ENCODE peak calls at places on chromosome 5, in six cellular contexts. One of them, this sample, is unnamed.

GRCh38 chr5:122699226-122699625 is 75.7 kb upstream of the SNX2 start:
- DNase-seq in GM19239: no peak
- DNase-seq in activated CD8-positive, alpha-beta memory T cell treated with anti-CD3 and anti-CD28 coated beads for 4 hours: no peak
- DNase-seq in mucosa of descending colon: no peak
- DNase-seq in glutamatergic neuron: no peak
- DNase-seq in stimulated activated CD4-positive, alpha-beta T cell treated with anti-CD3 and anti-CD28 coated beads, Interleukin-2, amount 100 ng/mL, for 48 hours: no peak
- DNase-seq in this sample: no peak

GRCh38 chr5:20554001-20554400 is 566.0 kb upstream of the CDH18 start:
- DNase-seq in glutamatergic neuron: no peak
- DNase-seq in GM19239: no peak
- DNase-seq in activated CD8-positive, alpha-beta memory T cell treated with anti-CD3 and anti-CD28 coated beads for 4 hours: no peak
- DNase-seq in mucosa of descending colon: no peak
- DNase-seq in stimulated activated CD4-positive, alpha-beta T cell treated with anti-CD3 and anti-CD28 coated beads, Interleukin-2, amount 100 ng/mL, for 48 hours: no peak
- DNase-seq in this sample: no peak

GRCh38 chr5:88393721-88394530 is 125.3 kb upstream of the TMEM161B start:
- DNase-seq in stimulated activated CD4-positive, alpha-beta T cell treated with anti-CD3 and anti-CD28 coated beads, Interleukin-2, amount 100 ng/mL, for 48 hours: no peak
- DNase-seq in activated CD8-positive, alpha-beta memory T cell treated with anti-CD3 and anti-CD28 coated beads for 4 hours: no peak
- DNase-seq in mucosa of descending colon: no peak
- DNase-seq in glutamatergic neuron: no peak
- DNase-seq in GM19239: no peak
- DNase-seq in this sample: no peak

GRCh38 chr5:179258001-179258921 is 87.0 kb downstream of the ADAMTS2 start:
- DNase-seq in glutamatergic neuron: peak; percentile 9
- DNase-seq in activated CD8-positive, alpha-beta memory T cell treated with anti-CD3 and anti-CD28 coated beads for 4 hours: no peak
- DNase-seq in stimulated activated CD4-positive, alpha-beta T cell treated with anti-CD3 and anti-CD28 coated beads, Interleukin-2, amount 100 ng/mL, for 48 hours: no peak
- DNase-seq in GM19239: no peak
- DNase-seq in mucosa of descending colon: no peak
- DNase-seq in this sample: peak; percentile 65

GRCh38 chr5:10746711-10747110 is 14.3 kb downstream of the DAP start:
- DNase-seq in glutamatergic neuron: no peak
- DNase-seq in activated CD8-positive, alpha-beta memory T cell treated with anti-CD3 and anti-CD28 coated beads for 4 hours: no peak
- DNase-seq in mucosa of descending colon: peak; percentile 49
- DNase-seq in stimulated activated CD4-positive, alpha-beta T cell treated with anti-CD3 and anti-CD28 coated beads, Interleukin-2, amount 100 ng/mL, for 48 hours: no peak
- DNase-seq in GM19239: no peak
- DNase-seq in this sample: no peak

GRCh38 chr5:72633649-72634048 is 126.4 kb upstream of the ZNF366 start:
- DNase-seq in activated CD8-positive, alpha-beta memory T cell treated with anti-CD3 and anti-CD28 coated beads for 4 hours: no peak
- DNase-seq in stimulated activated CD4-positive, alpha-beta T cell treated with anti-CD3 and anti-CD28 coated beads, Interleukin-2, amount 100 ng/mL, for 48 hours: no peak
- DNase-seq in glutamatergic neuron: no peak
- DNase-seq in mucosa of descending colon: no peak
- DNase-seq in GM19239: no peak
- DNase-seq in this sample: no peak

GRCh38 chr5:38776494-38776893 is 69.3 kb upstream of the OSMR start:
- DNase-seq in stimulated activated CD4-positive, alpha-beta T cell treated with anti-CD3 and anti-CD28 coated beads, Interleukin-2, amount 100 ng/mL, for 48 hours: no peak
- DNase-seq in glutamatergic neuron: no peak
- DNase-seq in GM19239: no peak
- DNase-seq in activated CD8-positive, alpha-beta memory T cell treated with anti-CD3 and anti-CD28 coated beads for 4 hours: no peak
- DNase-seq in mucosa of descending colon: no peak
- DNase-seq in this sample: no peak

GRCh38 chr5:135308245-135308644 is 90.8 kb downstream of the MACROH2A1 start:
- DNase-seq in activated CD8-positive, alpha-beta memory T cell treated with anti-CD3 and anti-CD28 coated beads for 4 hours: no peak
- DNase-seq in glutamatergic neuron: no peak
- DNase-seq in GM19239: no peak
- DNase-seq in stimulated activated CD4-positive, alpha-beta T cell treated with anti-CD3 and anti-CD28 coated beads, Interleukin-2, amount 100 ng/mL, for 48 hours: no peak
- DNase-seq in mucosa of descending colon: no peak
- DNase-seq in this sample: no peak

GRCh38 chr5:40615586-40616193 is 64.0 kb upstream of the PTGER4 start:
- DNase-seq in GM19239: no peak
- DNase-seq in activated CD8-positive, alpha-beta memory T cell treated with anti-CD3 and anti-CD28 coated beads for 4 hours: no peak
- DNase-seq in glutamatergic neuron: no peak
- DNase-seq in mucosa of descending colon: no peak
- DNase-seq in stimulated activated CD4-positive, alpha-beta T cell treated with anti-CD3 and anti-CD28 coated beads, Interleukin-2, amount 100 ng/mL, for 48 hours: no peak
- DNase-seq in this sample: no peak

GRCh38 chr5:128435861-128436260 is 102.2 kb downstream of the FBN2 start:
- DNase-seq in stimulated activated CD4-positive, alpha-beta T cell treated with anti-CD3 and anti-CD28 coated beads, Interleukin-2, amount 100 ng/mL, for 48 hours: no peak
- DNase-seq in mucosa of descending colon: no peak
- DNase-seq in glutamatergic neuron: no peak
- DNase-seq in GM19239: no peak
- DNase-seq in activated CD8-positive, alpha-beta memory T cell treated with anti-CD3 and anti-CD28 coated beads for 4 hours: no peak
- DNase-seq in this sample: no peak

GRCh38 chr5:17180330-17180843 is 37.0 kb upstream of the BASP1 start:
- DNase-seq in stimulated activated CD4-positive, alpha-beta T cell treated with anti-CD3 and anti-CD28 coated beads, Interleukin-2, amount 100 ng/mL, for 48 hours: no peak
- DNase-seq in glutamatergic neuron: no peak
- DNase-seq in GM19239: no peak
- DNase-seq in mucosa of descending colon: no peak
- DNase-seq in activated CD8-positive, alpha-beta memory T cell treated with anti-CD3 and anti-CD28 coated beads for 4 hours: no peak
- DNase-seq in this sample: no peak

GRCh38 chr5:152097128-152097527 is 172.5 kb upstream of the GLRA1 start:
- DNase-seq in stimulated activated CD4-positive, alpha-beta T cell treated with anti-CD3 and anti-CD28 coated beads, Interleukin-2, amount 100 ng/mL, for 48 hours: no peak
- DNase-seq in glutamatergic neuron: no peak
- DNase-seq in mucosa of descending colon: no peak
- DNase-seq in activated CD8-positive, alpha-beta memory T cell treated with anti-CD3 and anti-CD28 coated beads for 4 hours: no peak
- DNase-seq in GM19239: no peak
- DNase-seq in this sample: no peak

GRCh38 chr5:125461641-125462072 is 715.2 kb upstream of the ZNF608 start:
- DNase-seq in glutamatergic neuron: no peak
- DNase-seq in stimulated activated CD4-positive, alpha-beta T cell treated with anti-CD3 and anti-CD28 coated beads, Interleukin-2, amount 100 ng/mL, for 48 hours: no peak
- DNase-seq in activated CD8-positive, alpha-beta memory T cell treated with anti-CD3 and anti-CD28 coated beads for 4 hours: no peak
- DNase-seq in GM19239: no peak
- DNase-seq in mucosa of descending colon: no peak
- DNase-seq in this sample: no peak

GRCh38 chr5:80254767-80255424 is 952 bp downstream of the SERINC5 start:
- DNase-seq in stimulated activated CD4-positive, alpha-beta T cell treated with anti-CD3 and anti-CD28 coated beads, Interleukin-2, amount 100 ng/mL, for 48 hours: no peak
- DNase-seq in glutamatergic neuron: no peak
- DNase-seq in GM19239: no peak
- DNase-seq in activated CD8-positive, alpha-beta memory T cell treated with anti-CD3 and anti-CD28 coated beads for 4 hours: no peak
- DNase-seq in mucosa of descending colon: no peak
- DNase-seq in this sample: no peak

GRCh38 chr5:113294341-113295110 is 140.3 kb downstream of the TSSK1B start:
- DNase-seq in activated CD8-positive, alpha-beta memory T cell treated with anti-CD3 and anti-CD28 coated beads for 4 hours: peak; percentile 45
- DNase-seq in glutamatergic neuron: peak; percentile 92
- DNase-seq in stimulated activated CD4-positive, alpha-beta T cell treated with anti-CD3 and anti-CD28 coated beads, Interleukin-2, amount 100 ng/mL, for 48 hours: peak; percentile 62
- DNase-seq in mucosa of descending colon: peak; percentile 83
- DNase-seq in GM19239: peak; percentile 80
- DNase-seq in this sample: peak; percentile 93

GRCh38 chr5:128036961-128037360 is 46.6 kb upstream of the SLC12A2 start:
- DNase-seq in GM19239: no peak
- DNase-seq in mucosa of descending colon: no peak
- DNase-seq in activated CD8-positive, alpha-beta memory T cell treated with anti-CD3 and anti-CD28 coated beads for 4 hours: no peak
- DNase-seq in glutamatergic neuron: no peak
- DNase-seq in stimulated activated CD4-positive, alpha-beta T cell treated with anti-CD3 and anti-CD28 coated beads, Interleukin-2, amount 100 ng/mL, for 48 hours: no peak
- DNase-seq in this sample: no peak

GRCh38 chr5:119418782-119419101 is 33.6 kb upstream of the HSD17B4 start:
- DNase-seq in mucosa of descending colon: no peak
- DNase-seq in activated CD8-positive, alpha-beta memory T cell treated with anti-CD3 and anti-CD28 coated beads for 4 hours: no peak
- DNase-seq in GM19239: no peak
- DNase-seq in glutamatergic neuron: no peak
- DNase-seq in stimulated activated CD4-positive, alpha-beta T cell treated with anti-CD3 and anti-CD28 coated beads, Interleukin-2, amount 100 ng/mL, for 48 hours: no peak
- DNase-seq in this sample: no peak

GRCh38 chr5:446864-447263 is 3.9 kb downstream of the EXOC3 start:
- DNase-seq in stimulated activated CD4-positive, alpha-beta T cell treated with anti-CD3 and anti-CD28 coated beads, Interleukin-2, amount 100 ng/mL, for 48 hours: no peak
- DNase-seq in mucosa of descending colon: peak; percentile 19
- DNase-seq in glutamatergic neuron: peak; percentile 8
- DNase-seq in activated CD8-positive, alpha-beta memory T cell treated with anti-CD3 and anti-CD28 coated beads for 4 hours: no peak
- DNase-seq in GM19239: peak; percentile 58
- DNase-seq in this sample: no peak

GRCh38 chr5:152331006-152331405 is 74.1 kb downstream of the NMUR2 start:
- DNase-seq in GM19239: no peak
- DNase-seq in mucosa of descending colon: no peak
- DNase-seq in activated CD8-positive, alpha-beta memory T cell treated with anti-CD3 and anti-CD28 coated beads for 4 hours: no peak
- DNase-seq in stimulated activated CD4-positive, alpha-beta T cell treated with anti-CD3 and anti-CD28 coated beads, Interleukin-2, amount 100 ng/mL, for 48 hours: no peak
- DNase-seq in glutamatergic neuron: no peak
- DNase-seq in this sample: no peak

GRCh38 chr5:107184066-107184465 is 486.7 kb downstream of the EFNA5 start:
- DNase-seq in glutamatergic neuron: no peak
- DNase-seq in activated CD8-positive, alpha-beta memory T cell treated with anti-CD3 and anti-CD28 coated beads for 4 hours: no peak
- DNase-seq in stimulated activated CD4-positive, alpha-beta T cell treated with anti-CD3 and anti-CD28 coated beads, Interleukin-2, amount 100 ng/mL, for 48 hours: no peak
- DNase-seq in mucosa of descending colon: no peak
- DNase-seq in GM19239: no peak
- DNase-seq in this sample: no peak

GRCh38 chr5:45417285-45417996 is 278.7 kb downstream of the HCN1 start:
- DNase-seq in activated CD8-positive, alpha-beta memory T cell treated with anti-CD3 and anti-CD28 coated beads for 4 hours: no peak
- DNase-seq in stimulated activated CD4-positive, alpha-beta T cell treated with anti-CD3 and anti-CD28 coated beads, Interleukin-2, amount 100 ng/mL, for 48 hours: no peak
- DNase-seq in mucosa of descending colon: no peak
- DNase-seq in GM19239: no peak
- DNase-seq in glutamatergic neuron: no peak
- DNase-seq in this sample: no peak

GRCh38 chr5:173888473-173889135 is 455 bp downstream of the CPEB4 start:
- DNase-seq in mucosa of descending colon: peak; percentile 63
- DNase-seq in GM19239: no peak
- DNase-seq in glutamatergic neuron: peak; percentile 51
- DNase-seq in stimulated activated CD4-positive, alpha-beta T cell treated with anti-CD3 and anti-CD28 coated beads, Interleukin-2, amount 100 ng/mL, for 48 hours: no peak
- DNase-seq in activated CD8-positive, alpha-beta memory T cell treated with anti-CD3 and anti-CD28 coated beads for 4 hours: no peak
- DNase-seq in this sample: no peak

GRCh38 chr5:7608772-7609171 is 212.8 kb downstream of the ADCY2 start:
- DNase-seq in glutamatergic neuron: no peak
- DNase-seq in mucosa of descending colon: no peak
- DNase-seq in GM19239: no peak
- DNase-seq in activated CD8-positive, alpha-beta memory T cell treated with anti-CD3 and anti-CD28 coated beads for 4 hours: no peak
- DNase-seq in stimulated activated CD4-positive, alpha-beta T cell treated with anti-CD3 and anti-CD28 coated beads, Interleukin-2, amount 100 ng/mL, for 48 hours: no peak
- DNase-seq in this sample: no peak

GRCh38 chr5:134845335-134845851 is 375 bp upstream of the C5orf24 start:
- DNase-seq in activated CD8-positive, alpha-beta memory T cell treated with anti-CD3 and anti-CD28 coated beads for 4 hours: no peak
- DNase-seq in glutamatergic neuron: no peak
- DNase-seq in mucosa of descending colon: no peak
- DNase-seq in stimulated activated CD4-positive, alpha-beta T cell treated with anti-CD3 and anti-CD28 coated beads, Interleukin-2, amount 100 ng/mL, for 48 hours: no peak
- DNase-seq in GM19239: no peak
- DNase-seq in this sample: no peak

GRCh38 chr5:147675168-147675567 is 107.4 kb downstream of the JAKMIP2 start:
- DNase-seq in stimulated activated CD4-positive, alpha-beta T cell treated with anti-CD3 and anti-CD28 coated beads, Interleukin-2, amount 100 ng/mL, for 48 hours: no peak
- DNase-seq in glutamatergic neuron: no peak
- DNase-seq in activated CD8-positive, alpha-beta memory T cell treated with anti-CD3 and anti-CD28 coated beads for 4 hours: no peak
- DNase-seq in mucosa of descending colon: no peak
- DNase-seq in GM19239: no peak
- DNase-seq in this sample: no peak

GRCh38 chr5:95216136-95216955 is 68.5 kb downstream of the MCTP1 start:
- DNase-seq in GM19239: no peak
- DNase-seq in stimulated activated CD4-positive, alpha-beta T cell treated with anti-CD3 and anti-CD28 coated beads, Interleukin-2, amount 100 ng/mL, for 48 hours: no peak
- DNase-seq in activated CD8-positive, alpha-beta memory T cell treated with anti-CD3 and anti-CD28 coated beads for 4 hours: no peak
- DNase-seq in mucosa of descending colon: no peak
- DNase-seq in glutamatergic neuron: no peak
- DNase-seq in this sample: no peak

GRCh38 chr5:132445930-132446329 is 44.6 kb downstream of the IRF1 start:
- DNase-seq in GM19239: no peak
- DNase-seq in activated CD8-positive, alpha-beta memory T cell treated with anti-CD3 and anti-CD28 coated beads for 4 hours: no peak
- DNase-seq in glutamatergic neuron: no peak
- DNase-seq in mucosa of descending colon: no peak
- DNase-seq in stimulated activated CD4-positive, alpha-beta T cell treated with anti-CD3 and anti-CD28 coated beads, Interleukin-2, amount 100 ng/mL, for 48 hours: no peak
- DNase-seq in this sample: no peak

GRCh38 chr5:123285122-123286011 is 137.8 kb downstream of the CEP120 start:
- DNase-seq in GM19239: no peak
- DNase-seq in glutamatergic neuron: peak; percentile 30
- DNase-seq in activated CD8-positive, alpha-beta memory T cell treated with anti-CD3 and anti-CD28 coated beads for 4 hours: no peak
- DNase-seq in stimulated activated CD4-positive, alpha-beta T cell treated with anti-CD3 and anti-CD28 coated beads, Interleukin-2, amount 100 ng/mL, for 48 hours: no peak
- DNase-seq in mucosa of descending colon: no peak
- DNase-seq in this sample: no peak

GRCh38 chr5:132227485-132228240 is at the start of gene P4HA2:
- DNase-seq in stimulated activated CD4-positive, alpha-beta T cell treated with anti-CD3 and anti-CD28 coated beads, Interleukin-2, amount 100 ng/mL, for 48 hours: peak; percentile 54
- DNase-seq in glutamatergic neuron: peak; percentile 78
- DNase-seq in activated CD8-positive, alpha-beta memory T cell treated with anti-CD3 and anti-CD28 coated beads for 4 hours: no peak
- DNase-seq in mucosa of descending colon: peak; percentile 93
- DNase-seq in GM19239: peak; percentile 80
- DNase-seq in this sample: peak; percentile 89

GRCh38 chr5:105428461-105429129 is 1866.0 kb upstream of the NUDT12 start:
- DNase-seq in stimulated activated CD4-positive, alpha-beta T cell treated with anti-CD3 and anti-CD28 coated beads, Interleukin-2, amount 100 ng/mL, for 48 hours: no peak
- DNase-seq in glutamatergic neuron: no peak
- DNase-seq in activated CD8-positive, alpha-beta memory T cell treated with anti-CD3 and anti-CD28 coated beads for 4 hours: no peak
- DNase-seq in mucosa of descending colon: no peak
- DNase-seq in GM19239: no peak
- DNase-seq in this sample: no peak

GRCh38 chr5:31648326-31648725 is 9.4 kb downstream of the PDZD2 start:
- DNase-seq in stimulated activated CD4-positive, alpha-beta T cell treated with anti-CD3 and anti-CD28 coated beads, Interleukin-2, amount 100 ng/mL, for 48 hours: no peak
- DNase-seq in activated CD8-positive, alpha-beta memory T cell treated with anti-CD3 and anti-CD28 coated beads for 4 hours: no peak
- DNase-seq in glutamatergic neuron: no peak
- DNase-seq in GM19239: no peak
- DNase-seq in mucosa of descending colon: no peak
- DNase-seq in this sample: no peak

GRCh38 chr5:31536873-31537272 is 4.8 kb downstream of the C5orf22 start:
- DNase-seq in mucosa of descending colon: no peak
- DNase-seq in glutamatergic neuron: no peak
- DNase-seq in GM19239: no peak
- DNase-seq in stimulated activated CD4-positive, alpha-beta T cell treated with anti-CD3 and anti-CD28 coated beads, Interleukin-2, amount 100 ng/mL, for 48 hours: no peak
- DNase-seq in activated CD8-positive, alpha-beta memory T cell treated with anti-CD3 and anti-CD28 coated beads for 4 hours: no peak
- DNase-seq in this sample: no peak

GRCh38 chr5:156991714-156992113 is 28.7 kb upstream of the TIMD4 start:
- DNase-seq in activated CD8-positive, alpha-beta memory T cell treated with anti-CD3 and anti-CD28 coated beads for 4 hours: no peak
- DNase-seq in GM19239: no peak
- DNase-seq in mucosa of descending colon: no peak
- DNase-seq in stimulated activated CD4-positive, alpha-beta T cell treated with anti-CD3 and anti-CD28 coated beads, Interleukin-2, amount 100 ng/mL, for 48 hours: no peak
- DNase-seq in glutamatergic neuron: no peak
- DNase-seq in this sample: no peak

GRCh38 chr5:178389796-178390195 is 157.2 kb upstream of the PHYKPL start:
- DNase-seq in mucosa of descending colon: no peak
- DNase-seq in stimulated activated CD4-positive, alpha-beta T cell treated with anti-CD3 and anti-CD28 coated beads, Interleukin-2, amount 100 ng/mL, for 48 hours: no peak
- DNase-seq in activated CD8-positive, alpha-beta memory T cell treated with anti-CD3 and anti-CD28 coated beads for 4 hours: no peak
- DNase-seq in glutamatergic neuron: no peak
- DNase-seq in GM19239: no peak
- DNase-seq in this sample: peak; percentile 67

GRCh38 chr5:96293966-96294886 is 138.8 kb downstream of the PCSK1 start:
- DNase-seq in stimulated activated CD4-positive, alpha-beta T cell treated with anti-CD3 and anti-CD28 coated beads, Interleukin-2, amount 100 ng/mL, for 48 hours: no peak
- DNase-seq in mucosa of descending colon: no peak
- DNase-seq in GM19239: no peak
- DNase-seq in activated CD8-positive, alpha-beta memory T cell treated with anti-CD3 and anti-CD28 coated beads for 4 hours: no peak
- DNase-seq in glutamatergic neuron: no peak
- DNase-seq in this sample: no peak